ENCODE peak calls at places on chromosomes 7 and 10, in nine cellular contexts. One of them, this sample, is unnamed.
A peak's percentile ranks its signal among the peaks of the same experiment; 100 is the strongest.

GRCh38 chr10:119319161-119319919 is 112.0 kb downstream of the GRK5 start:
- DNase-seq in colonic mucosa: no peak
- DNase-seq in tibial artery: no peak
- DNase-seq in PC-3: peak; percentile 87
- DNase-seq in lower lobe of right lung: no peak
- DNase-seq in heart left ventricle: no peak
- DNase-seq in sigmoid colon: no peak
- DNase-seq in prostate gland: no peak
- DNase-seq in H9: no peak
- DNase-seq in this sample: no peak

GRCh38 chr10:3748484-3748883 is 36.5 kb downstream of the KLF6 start:
- DNase-seq in prostate gland: no peak
- DNase-seq in H9: no peak
- DNase-seq in heart left ventricle: no peak
- DNase-seq in colonic mucosa: no peak
- DNase-seq in lower lobe of right lung: no peak
- DNase-seq in tibial artery: no peak
- DNase-seq in sigmoid colon: no peak
- DNase-seq in PC-3: no peak
- DNase-seq in this sample: no peak

GRCh38 chr7:132537451-132537850 is 38.8 kb downstream of the PLXNA4 start:
- DNase-seq in lower lobe of right lung: no peak
- DNase-seq in colonic mucosa: no peak
- DNase-seq in PC-3: no peak
- DNase-seq in heart left ventricle: peak; percentile 35
- DNase-seq in H9: no peak
- DNase-seq in tibial artery: no peak
- DNase-seq in sigmoid colon: no peak
- DNase-seq in prostate gland: no peak
- DNase-seq in this sample: no peak

GRCh38 chr7:127946847-127947246 is 84.4 kb downstream of the LRRC4 start:
- DNase-seq in H9: no peak
- DNase-seq in prostate gland: no peak
- DNase-seq in PC-3: no peak
- DNase-seq in heart left ventricle: no peak
- DNase-seq in lower lobe of right lung: no peak
- DNase-seq in colonic mucosa: no peak
- DNase-seq in tibial artery: no peak
- DNase-seq in sigmoid colon: no peak
- DNase-seq in this sample: no peak

GRCh38 chr10:26365681-26366327 is 72.3 kb upstream of the APBB1IP start:
- DNase-seq in tibial artery: no peak
- DNase-seq in PC-3: no peak
- DNase-seq in colonic mucosa: no peak
- DNase-seq in heart left ventricle: no peak
- DNase-seq in H9: no peak
- DNase-seq in lower lobe of right lung: no peak
- DNase-seq in sigmoid colon: no peak
- DNase-seq in prostate gland: no peak
- DNase-seq in this sample: no peak

GRCh38 chr10:48948631-48949030 is 9.0 kb upstream of the LRRC18 start:
- DNase-seq in H9: no peak
- DNase-seq in tibial artery: no peak
- DNase-seq in sigmoid colon: no peak
- DNase-seq in prostate gland: no peak
- DNase-seq in colonic mucosa: no peak
- DNase-seq in lower lobe of right lung: no peak
- DNase-seq in PC-3: no peak
- DNase-seq in heart left ventricle: no peak
- DNase-seq in this sample: no peak

GRCh38 chr10:37831495-37832333 is 25.7 kb downstream of the ZNF248 start:
- DNase-seq in PC-3: peak; percentile 28
- DNase-seq in colonic mucosa: no peak
- DNase-seq in lower lobe of right lung: no peak
- DNase-seq in prostate gland: no peak
- DNase-seq in sigmoid colon: no peak
- DNase-seq in H9: no peak
- DNase-seq in tibial artery: no peak
- DNase-seq in heart left ventricle: no peak
- DNase-seq in this sample: no peak

GRCh38 chr7:101159696-101160674 is 5.4 kb downstream of the VGF start:
- DNase-seq in sigmoid colon: no peak
- DNase-seq in PC-3: peak; percentile 79
- DNase-seq in prostate gland: no peak
- DNase-seq in lower lobe of right lung: no peak
- DNase-seq in heart left ventricle: no peak
- DNase-seq in colonic mucosa: no peak
- DNase-seq in tibial artery: no peak
- DNase-seq in H9: peak; percentile 65
- DNase-seq in this sample: no peak

GRCh38 chr7:41599760-41600159 is 103.1 kb downstream of the INHBA start:
- DNase-seq in colonic mucosa: no peak
- DNase-seq in heart left ventricle: no peak
- DNase-seq in PC-3: no peak
- DNase-seq in prostate gland: no peak
- DNase-seq in H9: peak; percentile 72
- DNase-seq in lower lobe of right lung: no peak
- DNase-seq in sigmoid colon: no peak
- DNase-seq in tibial artery: no peak
- DNase-seq in this sample: no peak

GRCh38 chr7:18700147-18700546 is 204.6 kb downstream of the HDAC9 start:
- DNase-seq in PC-3: peak; percentile 44
- DNase-seq in prostate gland: no peak
- DNase-seq in colonic mucosa: no peak
- DNase-seq in sigmoid colon: no peak
- DNase-seq in tibial artery: no peak
- DNase-seq in H9: peak; percentile 54
- DNase-seq in lower lobe of right lung: no peak
- DNase-seq in heart left ventricle: no peak
- DNase-seq in this sample: no peak

GRCh38 chr7:38224392-38224791 is 46.3 kb downstream of the STARD3NL start:
- DNase-seq in tibial artery: no peak
- DNase-seq in prostate gland: no peak
- DNase-seq in H9: no peak
- DNase-seq in heart left ventricle: no peak
- DNase-seq in sigmoid colon: no peak
- DNase-seq in lower lobe of right lung: no peak
- DNase-seq in colonic mucosa: no peak
- DNase-seq in PC-3: no peak
- DNase-seq in this sample: no peak

GRCh38 chr7:139875821-139876241 is 46.8 kb downstream of the TBXAS1 start:
- DNase-seq in sigmoid colon: no peak
- DNase-seq in lower lobe of right lung: peak; percentile 71
- DNase-seq in tibial artery: no peak
- DNase-seq in PC-3: no peak
- DNase-seq in heart left ventricle: no peak
- DNase-seq in colonic mucosa: no peak
- DNase-seq in prostate gland: no peak
- DNase-seq in H9: no peak
- DNase-seq in this sample: no peak

GRCh38 chr10:86343761-86344160 is 22.8 kb downstream of the GRID1 start:
- DNase-seq in PC-3: no peak
- DNase-seq in lower lobe of right lung: peak; percentile 64
- DNase-seq in sigmoid colon: peak; percentile 28
- DNase-seq in prostate gland: no peak
- DNase-seq in heart left ventricle: no peak
- DNase-seq in H9: no peak
- DNase-seq in colonic mucosa: no peak
- DNase-seq in tibial artery: no peak
- DNase-seq in this sample: no peak

GRCh38 chr7:184768-185264 is 7.6 kb upstream of the FAM20C start:
- DNase-seq in heart left ventricle: no peak
- DNase-seq in tibial artery: no peak
- DNase-seq in lower lobe of right lung: no peak
- DNase-seq in sigmoid colon: no peak
- DNase-seq in H9: no peak
- DNase-seq in PC-3: no peak
- DNase-seq in prostate gland: no peak
- DNase-seq in colonic mucosa: no peak
- DNase-seq in this sample: no peak

GRCh38 chr10:110817614-110818013 is 54.1 kb upstream of the PDCD4 start:
- DNase-seq in colonic mucosa: no peak
- DNase-seq in PC-3: no peak
- DNase-seq in prostate gland: no peak
- DNase-seq in H9: no peak
- DNase-seq in lower lobe of right lung: no peak
- DNase-seq in heart left ventricle: no peak
- DNase-seq in sigmoid colon: peak; percentile 57
- DNase-seq in tibial artery: no peak
- DNase-seq in this sample: no peak

DNA sequence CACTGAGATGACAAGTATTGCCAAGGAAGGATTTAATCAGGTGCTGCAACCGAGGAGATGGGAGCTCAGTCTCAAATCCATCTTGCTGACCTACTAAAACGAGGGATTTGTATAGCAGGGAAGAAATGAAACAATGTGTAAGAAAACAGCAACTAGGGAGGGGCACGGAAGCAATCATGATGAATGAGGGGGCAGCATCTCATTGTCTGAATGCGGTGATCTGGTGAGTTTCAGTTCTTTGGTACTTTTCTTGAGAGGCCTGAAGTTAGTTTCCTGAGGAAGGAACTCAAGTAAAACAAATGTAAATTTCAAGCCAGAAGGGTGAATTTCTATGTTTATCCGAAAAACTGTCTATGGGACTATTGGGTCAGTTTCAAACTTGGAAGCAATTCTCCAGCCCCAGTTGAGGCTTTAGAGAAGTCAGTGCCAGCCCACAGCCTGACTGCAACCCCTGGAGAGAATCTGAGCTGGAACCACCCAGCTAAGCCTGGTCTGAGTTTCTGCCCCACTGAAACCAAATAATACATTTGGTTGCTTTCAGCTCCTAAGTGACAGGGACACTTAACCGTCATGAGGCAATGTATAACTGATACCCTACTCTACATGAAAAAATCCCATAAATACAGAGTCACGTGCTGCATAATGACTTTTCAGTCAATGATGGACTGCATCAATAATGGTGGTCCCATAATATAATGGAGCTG is 45.8 kb upstream of the TNS3 start:
- DNase-seq in heart left ventricle: no peak
- DNase-seq in lower lobe of right lung: no peak
- DNase-seq in prostate gland: no peak
- DNase-seq in PC-3: no peak
- DNase-seq in sigmoid colon: no peak
- DNase-seq in H9: no peak
- DNase-seq in colonic mucosa: no peak
- DNase-seq in tibial artery: no peak
- DNase-seq in this sample: no peak
- H3K4me1 ChIP-seq in heart left ventricle: no peaks in the 10 kb centered on the region
- H3K4me1 ChIP-seq in lower lobe of right lung: no peaks in the 10 kb centered on the region
- H3K4me1 ChIP-seq in prostate gland: no peaks in the 10 kb centered on the region
- H3K4me1 ChIP-seq in PC-3: peaks cover 6% of the 10 kb centered on the region
- H3K4me1 ChIP-seq in sigmoid colon: peaks cover 19% of the 10 kb centered on the region
- H3K4me1 ChIP-seq in H9: peaks cover 2% of the 10 kb centered on the region
- H3K4me1 ChIP-seq in colonic mucosa: no peaks in the 10 kb centered on the region
- H3K4me1 ChIP-seq in tibial artery: peaks cover 5% of the 10 kb centered on the region
- H3K4me1 ChIP-seq in this sample: no peaks in the 10 kb centered on the region

GRCh38 chr7:5532520-5533335 is 109.1 kb upstream of the TNRC18 start:
- DNase-seq in heart left ventricle: peak; percentile 66
- DNase-seq in colonic mucosa: peak; percentile 93
- DNase-seq in H9: peak; percentile 72
- DNase-seq in prostate gland: peak; percentile 70
- DNase-seq in lower lobe of right lung: peak; percentile 88
- DNase-seq in PC-3: no peak
- DNase-seq in tibial artery: peak; percentile 49
- DNase-seq in sigmoid colon: peak; percentile 92
- DNase-seq in this sample: no peak
- H3K27ac ChIP-seq in heart left ventricle: peak overlapping the region; percentile 100
- H3K27ac ChIP-seq in colonic mucosa: peak overlapping the region; percentile 100
- H3K27ac ChIP-seq in H9: no peak overlapping the region
- H3K27ac ChIP-seq in prostate gland: peak overlapping the region; percentile 100
- H3K27ac ChIP-seq in lower lobe of right lung: peak overlapping the region; percentile 100
- H3K27ac ChIP-seq in PC-3: no peak overlapping the region
- H3K27ac ChIP-seq in tibial artery: peak overlapping the region; percentile 97
- H3K27ac ChIP-seq in sigmoid colon: peak overlapping the region; percentile 95
- H3K27ac ChIP-seq in this sample: peak overlapping the region; percentile 99

GRCh38 chr10:100327007-100327700 is 2.9 kb downstream of the PKD2L1 start:
- DNase-seq in colonic mucosa: no peak
- DNase-seq in sigmoid colon: no peak
- DNase-seq in H9: no peak
- DNase-seq in prostate gland: no peak
- DNase-seq in tibial artery: no peak
- DNase-seq in PC-3: no peak
- DNase-seq in heart left ventricle: no peak
- DNase-seq in lower lobe of right lung: peak; percentile 55
- DNase-seq in this sample: no peak
- TF ChIP-seq CTCF in colonic mucosa: no peak
- TF ChIP-seq CTCF in sigmoid colon: no peak
- TF ChIP-seq CTCF in H9: no peak
- TF ChIP-seq CTCF in prostate gland: no peak
- TF ChIP-seq CTCF in tibial artery: no peak
- TF ChIP-seq CTCF in PC-3: no peak
- TF ChIP-seq CTCF in heart left ventricle: no peak
- TF ChIP-seq CTCF in lower lobe of right lung: no peak
- TF ChIP-seq CTCF in this sample: no peak

DNA sequence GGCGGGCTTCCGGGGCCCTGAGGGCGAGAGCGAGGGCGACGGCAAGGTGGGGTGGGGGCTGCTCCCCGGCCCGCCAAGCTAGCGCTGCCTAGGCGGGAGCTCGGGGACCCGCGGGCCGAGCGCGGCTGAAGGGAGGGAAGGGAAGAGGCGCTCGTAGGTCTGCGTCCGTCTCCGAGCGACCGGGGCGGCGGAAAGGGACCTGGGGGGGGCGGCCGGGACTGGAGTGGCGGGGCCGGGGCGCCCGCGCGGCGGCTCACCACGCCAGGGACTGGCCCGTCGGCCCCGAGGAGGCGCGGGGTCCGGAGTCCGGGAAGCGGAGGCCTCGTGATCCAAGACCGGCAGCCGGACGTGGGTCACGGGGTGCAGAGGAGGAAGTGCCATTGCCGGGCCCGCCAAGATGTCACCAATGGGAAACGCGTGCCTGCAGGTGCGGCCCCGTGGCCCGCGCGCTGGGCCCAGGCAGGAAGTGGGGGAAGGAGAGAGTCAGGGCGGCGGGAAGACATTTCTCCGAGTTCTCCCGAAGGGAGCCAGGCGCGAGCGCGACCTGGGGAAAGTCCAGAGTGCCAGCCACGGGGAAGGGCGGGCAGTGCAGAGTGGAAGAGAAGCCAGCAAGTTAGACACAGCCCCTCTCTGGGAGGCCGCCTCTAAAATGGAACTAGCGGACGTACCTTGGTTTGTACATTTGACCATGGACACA is 11.9 kb downstream of the HNRNPF start:
- DNase-seq in tibial artery: peak; percentile 90
- DNase-seq in colonic mucosa: peak; percentile 93
- DNase-seq in lower lobe of right lung: peak; percentile 95
- DNase-seq in H9: peak; percentile 93
- DNase-seq in prostate gland: peak; percentile 89
- DNase-seq in sigmoid colon: peak; percentile 94
- DNase-seq in PC-3: peak; percentile 96
- DNase-seq in heart left ventricle: peak; percentile 93
- DNase-seq in this sample: peak; percentile 88
- H3K4me1 ChIP-seq in tibial artery: peaks cover 29% of the 10 kb centered on the region
- H3K4me1 ChIP-seq in colonic mucosa: peaks cover 17% of the 10 kb centered on the region
- H3K4me1 ChIP-seq in lower lobe of right lung: peaks cover 82% of the 10 kb centered on the region
- H3K4me1 ChIP-seq in H9: peaks cover 2% of the 10 kb centered on the region
- H3K4me1 ChIP-seq in prostate gland: peaks cover 3% of the 10 kb centered on the region
- H3K4me1 ChIP-seq in sigmoid colon: peaks cover 52% of the 10 kb centered on the region
- H3K4me1 ChIP-seq in PC-3: peaks cover 54% of the 10 kb centered on the region
- H3K4me1 ChIP-seq in heart left ventricle: peaks cover 11% of the 10 kb centered on the region
- H3K4me1 ChIP-seq in this sample: peaks cover 54% of the 10 kb centered on the region